ENCODE peak calls at places on chromosomes 6 and 20, in seven cellular contexts. One of them, this sample, is unnamed.

GRCh38 chr20:29297411-29298270 is 1959.8 kb upstream of the DEFB115 start:
- DNase-seq in GM12878: no peak
- DNase-seq in H1: no peak
- DNase-seq in HepG2: no peak
- DNase-seq in SK-N-SH: no peak
- DNase-seq in K562: no peak
- DNase-seq in GM12891: no peak
- DNase-seq in this sample: no peak

GRCh38 chr6:3748208-3748701 is 3.3 kb downstream of the PXDC1 start:
- DNase-seq in GM12878: no peak
- DNase-seq in H1: no peak
- DNase-seq in HepG2: peak
- DNase-seq in SK-N-SH: peak
- DNase-seq in K562: peak
- DNase-seq in GM12891: no peak
- DNase-seq in this sample: peak

GRCh38 chr6:163457637-163458561 is 43.4 kb downstream of the QKI start:
- DNase-seq in GM12878: no peak
- DNase-seq in H1: no peak
- DNase-seq in HepG2: peak
- DNase-seq in SK-N-SH: no peak
- DNase-seq in K562: no peak
- DNase-seq in GM12891: no peak
- DNase-seq in this sample: no peak

GRCh38 chr6:168964138-168964892 is 289.3 kb downstream of the THBS2 start:
- DNase-seq in GM12878: no peak
- DNase-seq in H1: no peak
- DNase-seq in HepG2: no peak
- DNase-seq in SK-N-SH: no peak
- DNase-seq in K562: no peak
- DNase-seq in GM12891: no peak
- DNase-seq in this sample: no peak

GRCh38 chr6:46821348-46821992 is 28.3 kb downstream of the MEP1A start:
- DNase-seq in GM12878: no peak
- DNase-seq in H1: no peak
- DNase-seq in HepG2: peak
- DNase-seq in SK-N-SH: no peak
- DNase-seq in K562: no peak
- DNase-seq in GM12891: no peak
- DNase-seq in this sample: no peak

GRCh38 chr6:148824291-148824690 is 77.5 kb downstream of the UST start:
- DNase-seq in GM12878: no peak
- DNase-seq in H1: no peak
- DNase-seq in HepG2: no peak
- DNase-seq in SK-N-SH: no peak
- DNase-seq in K562: no peak
- DNase-seq in GM12891: no peak
- DNase-seq in this sample: no peak

GRCh38 chr20:31572042-31572700 is 32.9 kb upstream of the ID1 start:
- DNase-seq in GM12878: no peak
- DNase-seq in H1: no peak
- DNase-seq in HepG2: no peak
- DNase-seq in SK-N-SH: no peak
- DNase-seq in K562: no peak
- DNase-seq in GM12891: no peak
- DNase-seq in this sample: no peak

GRCh38 chr20:3559637-3560036 is 88.8 kb downstream of the ATRN start:
- DNase-seq in GM12878: no peak
- DNase-seq in H1: no peak
- DNase-seq in HepG2: no peak
- DNase-seq in SK-N-SH: no peak
- DNase-seq in K562: no peak
- DNase-seq in GM12891: no peak
- DNase-seq in this sample: no peak

GRCh38 chr6:54719633-54720032 is 126.9 kb upstream of the FAM83B start:
- DNase-seq in GM12878: no peak
- DNase-seq in H1: no peak
- DNase-seq in HepG2: no peak
- DNase-seq in SK-N-SH: no peak
- DNase-seq in K562: no peak
- DNase-seq in GM12891: no peak
- DNase-seq in this sample: no peak

GRCh38 chr20:34522969-34523871 is 7.0 kb downstream of the DYNLRB1 start:
- DNase-seq in GM12878: no peak
- DNase-seq in H1: no peak
- DNase-seq in HepG2: peak
- DNase-seq in SK-N-SH: peak
- DNase-seq in K562: peak
- DNase-seq in GM12891: peak
- DNase-seq in this sample: peak

GRCh38 chr20:36908603-36909002 is 32.7 kb downstream of the TLDC2 start:
- DNase-seq in GM12878: peak
- DNase-seq in H1: no peak
- DNase-seq in HepG2: no peak
- DNase-seq in SK-N-SH: peak
- DNase-seq in K562: no peak
- DNase-seq in GM12891: no peak
- DNase-seq in this sample: no peak

GRCh38 chr6:145669627-145670034 is 65.7 kb downstream of the EPM2A start:
- DNase-seq in GM12878: no peak
- DNase-seq in H1: no peak
- DNase-seq in HepG2: no peak
- DNase-seq in SK-N-SH: no peak
- DNase-seq in K562: no peak
- DNase-seq in GM12891: no peak
- DNase-seq in this sample: no peak

GRCh38 chr6:27251672-27252251 is 4.3 kb downstream of the PRSS16 start:
- DNase-seq in GM12878: peak
- DNase-seq in H1: peak
- DNase-seq in HepG2: no peak
- DNase-seq in SK-N-SH: peak
- DNase-seq in K562: peak
- DNase-seq in GM12891: peak
- DNase-seq in this sample: peak

GRCh38 chr6:14767176-14767575 is 478.7 kb upstream of the JARID2 start:
- DNase-seq in GM12878: no peak
- DNase-seq in H1: no peak
- DNase-seq in HepG2: no peak
- DNase-seq in SK-N-SH: peak
- DNase-seq in K562: peak
- DNase-seq in GM12891: no peak
- DNase-seq in this sample: no peak

GRCh38 chr6:11223296-11223695 is 9.2 kb downstream of the NEDD9 start:
- DNase-seq in GM12878: no peak
- DNase-seq in H1: no peak
- DNase-seq in HepG2: no peak
- DNase-seq in SK-N-SH: no peak
- DNase-seq in K562: no peak
- DNase-seq in GM12891: no peak
- DNase-seq in this sample: no peak

GRCh38 chr6:84424956-84425355 is 197.5 kb upstream of the CEP162 start:
- DNase-seq in GM12878: no peak
- DNase-seq in H1: no peak
- DNase-seq in HepG2: no peak
- DNase-seq in SK-N-SH: peak
- DNase-seq in K562: no peak
- DNase-seq in GM12891: no peak
- DNase-seq in this sample: no peak

GRCh38 chr20:22060610-22061009 is 355.1 kb downstream of the PAX1 start:
- DNase-seq in GM12878: no peak
- DNase-seq in H1: no peak
- DNase-seq in HepG2: no peak
- DNase-seq in SK-N-SH: no peak
- DNase-seq in K562: no peak
- DNase-seq in GM12891: no peak
- DNase-seq in this sample: no peak

GRCh38 chr6:1123406-1123805 is 188.5 kb upstream of the FOXQ1 start:
- DNase-seq in GM12878: no peak
- DNase-seq in H1: no peak
- DNase-seq in HepG2: no peak
- DNase-seq in SK-N-SH: no peak
- DNase-seq in K562: no peak
- DNase-seq in GM12891: no peak
- DNase-seq in this sample: no peak
- TF ChIP-seq TAF1 in GM12878: no peak
- TF ChIP-seq TAF1 in H1: no peak
- TF ChIP-seq TAF1 in HepG2: no peak
- TF ChIP-seq TAF1 in SK-N-SH: no peak
- TF ChIP-seq TAF1 in K562: no peak
- TF ChIP-seq TAF1 in GM12891: no peak
- TF ChIP-seq TAF1 in this sample: no peak

GRCh38 chr6:30515967-30516753 is 26.9 kb downstream of the HLA-E start:
- DNase-seq in GM12878: peak
- DNase-seq in H1: peak
- DNase-seq in HepG2: peak
- DNase-seq in SK-N-SH: peak
- DNase-seq in K562: peak
- DNase-seq in GM12891: peak
- DNase-seq in this sample: no peak

GRCh38 chr6:30518505-30518850 is 29.2 kb downstream of the HLA-E start:
- DNase-seq in GM12878: no peak
- DNase-seq in H1: no peak
- DNase-seq in HepG2: peak
- DNase-seq in SK-N-SH: no peak
- DNase-seq in K562: no peak
- DNase-seq in GM12891: no peak
- DNase-seq in this sample: no peak

GRCh38 chr6:30515106-30515505 is 25.8 kb downstream of the HLA-E start:
- DNase-seq in GM12878: no peak
- DNase-seq in H1: no peak
- DNase-seq in HepG2: no peak
- DNase-seq in SK-N-SH: no peak
- DNase-seq in K562: no peak
- DNase-seq in GM12891: no peak
- DNase-seq in this sample: no peak

GRCh38 chr6:30520480-30520992 is 31.2 kb downstream of the HLA-E start:
- DNase-seq in GM12878: no peak
- DNase-seq in H1: no peak
- DNase-seq in HepG2: no peak
- DNase-seq in SK-N-SH: no peak
- DNase-seq in K562: no peak
- DNase-seq in GM12891: no peak
- DNase-seq in this sample: no peak
- TF ChIP-seq POLR2AphosphoS5 in GM12878: no peak
- TF ChIP-seq POLR2AphosphoS5 in H1: no peak
- TF ChIP-seq POLR2AphosphoS5 in HepG2: no peak
- TF ChIP-seq POLR2AphosphoS5 in SK-N-SH: no peak
- TF ChIP-seq POLR2AphosphoS5 in K562: no peak
- TF ChIP-seq POLR2AphosphoS5 in GM12891: no peak
- TF ChIP-seq POLR2AphosphoS5 in this sample: no peak

GRCh38 chr20:25078662-25079061 is 3.3 kb downstream of the VSX1 start:
- DNase-seq in GM12878: no peak
- DNase-seq in H1: no peak
- DNase-seq in HepG2: no peak
- DNase-seq in SK-N-SH: no peak
- DNase-seq in K562: no peak
- DNase-seq in GM12891: no peak
- DNase-seq in this sample: no peak

GRCh38 chr20:25076201-25076600 is 5.7 kb downstream of the VSX1 start:
- DNase-seq in GM12878: no peak
- DNase-seq in H1: no peak
- DNase-seq in HepG2: no peak
- DNase-seq in SK-N-SH: no peak
- DNase-seq in K562: no peak
- DNase-seq in GM12891: no peak
- DNase-seq in this sample: no peak

GRCh38 chr20:25076731-25077609 is 5.0 kb downstream of the VSX1 start:
- DNase-seq in GM12878: no peak
- DNase-seq in H1: no peak
- DNase-seq in HepG2: peak
- DNase-seq in SK-N-SH: peak
- DNase-seq in K562: no peak
- DNase-seq in GM12891: no peak
- DNase-seq in this sample: no peak

GRCh38 chr20:25079171-25079570 is 2.8 kb downstream of the VSX1 start:
- DNase-seq in GM12878: no peak
- DNase-seq in H1: no peak
- DNase-seq in HepG2: no peak
- DNase-seq in SK-N-SH: no peak
- DNase-seq in K562: no peak
- DNase-seq in GM12891: no peak
- DNase-seq in this sample: no peak

DNA sequence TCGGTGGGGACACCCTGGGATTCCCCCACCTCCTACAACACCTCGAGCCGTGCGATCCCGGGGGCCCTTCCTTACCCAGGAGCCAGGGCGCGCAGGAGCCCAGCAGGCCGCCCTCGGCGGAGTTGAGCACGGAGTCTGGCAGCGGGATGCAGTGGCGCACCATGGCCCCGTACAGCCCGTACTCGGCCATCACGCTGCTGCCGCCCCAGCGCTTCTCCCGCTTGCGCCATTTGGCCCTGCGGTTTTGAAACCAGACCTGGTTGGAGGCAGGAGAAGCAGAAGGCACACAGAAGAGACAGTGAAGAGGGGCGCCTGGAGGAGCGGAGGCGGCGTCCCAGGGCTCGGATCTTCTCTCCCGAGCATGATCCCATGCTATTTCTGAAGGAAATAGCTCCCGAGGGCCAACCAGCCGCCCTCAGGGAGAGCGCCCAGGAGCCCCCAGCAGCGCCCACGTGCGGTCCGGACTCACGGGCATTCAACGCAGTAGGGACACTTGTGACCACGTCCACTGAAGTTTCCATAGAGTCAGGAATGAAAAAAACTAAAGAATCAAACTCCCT is 4.3 kb downstream of the VSX1 start:
- DNase-seq in GM12878: no peak
- DNase-seq in H1: no peak
- DNase-seq in HepG2: peak
- DNase-seq in SK-N-SH: peak
- DNase-seq in K562: no peak
- DNase-seq in GM12891: no peak
- DNase-seq in this sample: no peak
- TF ChIP-seq TAF1 in GM12878: no peak
- TF ChIP-seq TAF1 in H1: no peak
- TF ChIP-seq TAF1 in HepG2: no peak
- TF ChIP-seq TAF1 in SK-N-SH: no peak
- TF ChIP-seq TAF1 in K562: no peak
- TF ChIP-seq TAF1 in GM12891: no peak
- TF ChIP-seq TAF1 in this sample: no peak

GRCh38 chr6:12294851-12295536 is 4.8 kb downstream of the EDN1 start:
- DNase-seq in GM12878: no peak
- DNase-seq in H1: no peak
- DNase-seq in HepG2: no peak
- DNase-seq in SK-N-SH: no peak
- DNase-seq in K562: no peak
- DNase-seq in GM12891: no peak
- DNase-seq in this sample: no peak

GRCh38 chr6:12293931-12294800 is 4.0 kb downstream of the EDN1 start:
- DNase-seq in GM12878: no peak
- DNase-seq in H1: no peak
- DNase-seq in HepG2: no peak
- DNase-seq in SK-N-SH: no peak
- DNase-seq in K562: no peak
- DNase-seq in GM12891: no peak
- DNase-seq in this sample: no peak

GRCh38 chr6:12296604-12297003 is 6.4 kb downstream of the EDN1 start:
- DNase-seq in GM12878: no peak
- DNase-seq in H1: no peak
- DNase-seq in HepG2: no peak
- DNase-seq in SK-N-SH: no peak
- DNase-seq in K562: no peak
- DNase-seq in GM12891: no peak
- DNase-seq in this sample: no peak

GRCh38 chr6:12296255-12296573 is 6.1 kb downstream of the EDN1 start:
- DNase-seq in GM12878: no peak
- DNase-seq in H1: no peak
- DNase-seq in HepG2: peak
- DNase-seq in SK-N-SH: no peak
- DNase-seq in K562: no peak
- DNase-seq in GM12891: no peak
- DNase-seq in this sample: no peak

GRCh38 chr6:12295558-12296254 is 5.5 kb downstream of the EDN1 start:
- DNase-seq in GM12878: no peak
- DNase-seq in H1: no peak
- DNase-seq in HepG2: no peak
- DNase-seq in SK-N-SH: no peak
- DNase-seq in K562: no peak
- DNase-seq in GM12891: no peak
- DNase-seq in this sample: no peak
- TF ChIP-seq POLR2AphosphoS5 in GM12878: no peak
- TF ChIP-seq POLR2AphosphoS5 in H1: no peak
- TF ChIP-seq POLR2AphosphoS5 in HepG2: no peak
- TF ChIP-seq POLR2AphosphoS5 in SK-N-SH: no peak
- TF ChIP-seq POLR2AphosphoS5 in K562: no peak
- TF ChIP-seq POLR2AphosphoS5 in GM12891: no peak
- TF ChIP-seq POLR2AphosphoS5 in this sample: no peak